ENCODE peak calls at places on chromosomes 7 and 10, in six cellular contexts. One of them, this sample, is unnamed.

GRCh38 chr7:55573526-55573925 is 1.2 kb upstream of the VOPP1 start:
- DNase-seq in CD8-positive, alpha-beta memory T cell: no peak
- DNase-seq in effector memory CD4-positive, alpha-beta T cell: no peak
- DNase-seq in HFFc6: peak
- DNase-seq in natural killer cell: no peak
- DNase-seq in HCT116: no peak
- DNase-seq in this sample: no peak

GRCh38 chr7:137798073-137798763 is 48.6 kb downstream of the DGKI start:
- DNase-seq in CD8-positive, alpha-beta memory T cell: no peak
- DNase-seq in effector memory CD4-positive, alpha-beta T cell: no peak
- DNase-seq in HFFc6: no peak
- DNase-seq in natural killer cell: no peak
- DNase-seq in HCT116: no peak
- DNase-seq in this sample: no peak

GRCh38 chr10:130935051-130935450 is 376.5 kb downstream of the TCERG1L start:
- DNase-seq in CD8-positive, alpha-beta memory T cell: no peak
- DNase-seq in effector memory CD4-positive, alpha-beta T cell: no peak
- DNase-seq in HFFc6: no peak
- DNase-seq in natural killer cell: no peak
- DNase-seq in HCT116: no peak
- DNase-seq in this sample: no peak

GRCh38 chr7:128697301-128697905 is 25.3 kb downstream of the GARIN1A start:
- DNase-seq in CD8-positive, alpha-beta memory T cell: no peak
- DNase-seq in effector memory CD4-positive, alpha-beta T cell: peak
- DNase-seq in HFFc6: peak
- DNase-seq in natural killer cell: peak
- DNase-seq in HCT116: no peak
- DNase-seq in this sample: no peak

GRCh38 chr10:78706256-78706655 is 362.5 kb upstream of the ZMIZ1 start:
- DNase-seq in CD8-positive, alpha-beta memory T cell: no peak
- DNase-seq in effector memory CD4-positive, alpha-beta T cell: no peak
- DNase-seq in HFFc6: peak
- DNase-seq in natural killer cell: no peak
- DNase-seq in HCT116: no peak
- DNase-seq in this sample: no peak

GRCh38 chr7:12139421-12139820 is 71.7 kb upstream of the TMEM106B start:
- DNase-seq in CD8-positive, alpha-beta memory T cell: no peak
- DNase-seq in effector memory CD4-positive, alpha-beta T cell: no peak
- DNase-seq in HFFc6: no peak
- DNase-seq in natural killer cell: no peak
- DNase-seq in HCT116: no peak
- DNase-seq in this sample: no peak

GRCh38 chr7:128200376-128200775 is 40.7 kb upstream of the LEP start:
- DNase-seq in CD8-positive, alpha-beta memory T cell: no peak
- DNase-seq in effector memory CD4-positive, alpha-beta T cell: no peak
- DNase-seq in HFFc6: no peak
- DNase-seq in natural killer cell: no peak
- DNase-seq in HCT116: no peak
- DNase-seq in this sample: no peak

GRCh38 chr7:27693794-27694193 is 31.1 kb upstream of the HIBADH start:
- DNase-seq in CD8-positive, alpha-beta memory T cell: no peak
- DNase-seq in effector memory CD4-positive, alpha-beta T cell: no peak
- DNase-seq in HFFc6: no peak
- DNase-seq in natural killer cell: no peak
- DNase-seq in HCT116: no peak
- DNase-seq in this sample: peak

GRCh38 chr7:38224392-38224791 is 46.3 kb downstream of the STARD3NL start:
- DNase-seq in CD8-positive, alpha-beta memory T cell: no peak
- DNase-seq in effector memory CD4-positive, alpha-beta T cell: no peak
- DNase-seq in HFFc6: no peak
- DNase-seq in natural killer cell: no peak
- DNase-seq in HCT116: no peak
- DNase-seq in this sample: no peak

This sample was measured in AML-193.